ENCODE peak calls at places on chromosomes 3 and 15, in seven cellular contexts. G, C, B, U, W, X and K are unnamed samples. For H3K4me1, the result is how much of the 10 kb centered on the place peaks cover.

GRCh38 chr15:63288778-63289378 is 11.5 kb downstream of the APH1B start:
- DNase-seq in G (no peak), C (no peak), B (peak), U (no peak), W (no peak), X (no peak), K (no peak)

GRCh38 chr15:69193948-69194827 is 33.8 kb downstream of the GLCE start:
- DNase-seq in G (no peak), C (no peak), B (no peak), U (no peak), W (no peak), X (peak), K (no peak)

GRCh38 chr3:125212509-125213372 is at the start of gene SLC12A8:
- DNase-seq in G (no peak), C (peak), B (no peak), U (no peak), W (no peak), X (no peak), K (peak)

GRCh38 chr3:188153949-188154757 is at the start of gene LPP:
- DNase-seq in G (no peak), C (peak), B (peak), U (peak), W (peak), X (peak), K (peak)

GRCh38 chr3:194686414-194686815 is 732 bp downstream of the FAM43A start:
- DNase-seq in G (no peak), C (no peak), B (no peak), U (no peak), W (no peak), X (peak), K (no peak)

GRCh38 chr3:186882881-186883685 is 40.6 kb downstream of the ADIPOQ start:
- DNase-seq in G (no peak), C (no peak), B (peak), U (no peak), W (no peak), X (no peak), K (no peak)

GRCh38 chr3:172709776-172710708 is 825 bp downstream of the NCEH1 start:
- DNase-seq in G (peak), C (peak), B (no peak), U (peak), W (peak), X (peak), K (peak)

GRCh38 chr3:129974451-129975331 is at the start of gene TRH:
- DNase-seq in G (no peak), C (no peak), B (no peak), U (no peak), W (no peak), X (no peak), K (no peak)

GRCh38 chr3:163605915-163606314 is 1472.4 kb downstream of the SI start:
- DNase-seq in G (no peak), C (no peak), B (no peak), U (no peak), W (no peak), X (no peak), K (no peak)

GRCh38 chr15:80440024-80440423 is 35.8 kb downstream of the ARNT2 start:
- DNase-seq in G (no peak), C (no peak), B (no peak), U (no peak), W (no peak), X (no peak), K (no peak)

GRCh38 chr3:143090486-143090885 is 29.1 kb upstream of the CHST2 start:
- DNase-seq in G (no peak), C (peak), B (no peak), U (no peak), W (no peak), X (no peak), K (peak)

GRCh38 chr15:49645937-49646336 is 25.1 kb downstream of the DTWD1 start:
- DNase-seq in G (no peak), C (peak), B (peak), U (peak), W (no peak), X (peak), K (peak)

GRCh38 chr15:39792025-39792893 is 9.6 kb upstream of the FSIP1 start:
- DNase-seq in G (no peak), C (no peak), B (no peak), U (no peak), W (no peak), X (no peak), K (no peak)

GRCh38 chr3:65729553-65729952 is 309.2 kb downstream of the MAGI1 start:
- DNase-seq in G (no peak), C (no peak), B (no peak), U (no peak), W (no peak), X (peak), K (no peak)

GRCh38 chr3:124997303-124998246 is 58.2 kb downstream of the HEG1 start:
- DNase-seq in G (no peak), C (peak), B (no peak), U (no peak), W (no peak), X (no peak), K (no peak)

GRCh38 chr15:36814085-36814484 is 234.7 kb downstream of the CDIN1 start:
- DNase-seq in G (no peak), C (no peak), B (peak), U (no peak), W (no peak), X (peak), K (no peak)

GRCh38 chr15:44479343-44479742 is 51.9 kb downstream of the CTDSPL2 start:
- DNase-seq in G (no peak), C (no peak), B (no peak), U (no peak), W (no peak), X (no peak), K (no peak)

GRCh38 chr3:31290046-31290445 is 242.7 kb upstream of the STT3B start:
- DNase-seq in G (no peak), C (no peak), B (no peak), U (no peak), W (no peak), X (no peak), K (no peak)

GRCh38 chr15:60614862-60615771 is 136.2 kb upstream of the ICE2 start:
- DNase-seq in G (no peak), C (no peak), B (no peak), U (no peak), W (no peak), X (no peak), K (no peak)

GRCh38 chr3:55885721-55886120 is 398.6 kb upstream of the WNT5A start:
- DNase-seq in G (no peak), C (no peak), B (no peak), U (no peak), W (no peak), X (no peak), K (no peak)

GRCh38 chr3:157785071-157785826 is 282.0 kb upstream of the VEPH1 start:
- DNase-seq in G (no peak), C (no peak), B (peak), U (no peak), W (no peak), X (peak), K (no peak)

GRCh38 chr3:115146418-115147328 is at the start of gene ZBTB20:
- DNase-seq in G (peak), C (peak), B (peak), U (peak), W (peak), X (peak), K (peak)

GRCh38 chr15:43878466-43878865 is 51.7 kb downstream of the WDR76 start:
- DNase-seq in G (no peak), C (peak), B (no peak), U (no peak), W (no peak), X (no peak), K (no peak)

GRCh38 chr3:170585008-170585936 is 603 bp downstream of the SLC7A14 start:
- DNase-seq in G (no peak), C (no peak), B (no peak), U (no peak), W (no peak), X (no peak), K (peak)

GRCh38 chr3:101634591-101635196 is 42.2 kb downstream of the ZBTB11 start:
- DNase-seq in G (no peak), C (no peak), B (no peak), U (no peak), W (no peak), X (no peak), K (no peak)

GRCh38 chr3:50345586-50345985 is at the start of gene ZMYND10:
- DNase-seq in G (no peak), C (peak), B (peak), U (no peak), W (peak), X (peak), K (peak)

GRCh38 chr3:89560546-89560945 is 453.1 kb downstream of the EPHA3 start:
- DNase-seq in G (no peak), C (no peak), B (no peak), U (no peak), W (no peak), X (no peak), K (no peak)

GRCh38 chr3:134956395-134956794 is 161.3 kb downstream of the EPHB1 start:
- DNase-seq in G (no peak), C (no peak), B (no peak), U (no peak), W (no peak), X (no peak), K (no peak)

GRCh38 chr3:46469680-46470357 is 5.1 kb upstream of the LTF start:
- DNase-seq in G (no peak), C (no peak), B (no peak), U (no peak), W (no peak), X (no peak), K (no peak)

GRCh38 chr3:123068227-123069020 is 1.6 kb downstream of the PDIA5 start:
- DNase-seq in G (no peak), C (no peak), B (peak), U (no peak), W (no peak), X (no peak), K (no peak)

GRCh38 chr3:127655641-127656040 is 17.1 kb upstream of the ABTB1 start:
- DNase-seq in G (no peak), C (no peak), B (no peak), U (peak), W (no peak), X (peak), K (no peak)

GRCh38 chr3:165653130-165653778 is 184.0 kb downstream of the BCHE start:
- DNase-seq in G (no peak), C (no peak), B (no peak), U (no peak), W (no peak), X (no peak), K (no peak)

GRCh38 chr3:151265866-151266265 is 12.5 kb downstream of the P2RY14 start:
- DNase-seq in G (no peak), C (no peak), B (no peak), U (no peak), W (no peak), X (no peak), K (no peak)

GRCh38 chr3:4491873-4492239 is 1.3 kb upstream of the ITPR1 start:
- DNase-seq in G (no peak), C (no peak), B (no peak), U (no peak), W (no peak), X (no peak), K (no peak)

GRCh38 chr3:194808709-194809108 is 123.0 kb downstream of the FAM43A start:
- DNase-seq in G (no peak), C (no peak), B (peak), U (no peak), W (no peak), X (no peak), K (no peak)

DNA sequence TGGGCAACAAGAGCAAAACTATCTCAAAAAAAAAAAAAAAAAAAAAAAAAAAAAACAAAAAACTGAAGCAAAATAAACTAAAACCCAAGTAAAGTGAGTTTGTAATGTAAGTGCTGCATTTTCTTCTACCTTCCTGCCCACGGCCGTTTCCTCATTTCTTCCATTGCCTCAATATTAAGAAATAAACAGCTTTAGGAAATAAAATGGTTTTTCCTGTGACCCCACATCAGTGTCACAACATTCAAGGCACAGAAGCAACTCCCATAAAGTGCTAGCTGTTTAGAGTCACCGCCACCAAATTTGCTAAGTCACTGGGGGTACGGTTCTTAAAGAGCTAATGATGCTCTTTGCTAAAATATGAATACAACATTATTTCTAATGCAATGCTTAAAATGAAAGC is 3.3 kb downstream of the PKM start:
- DNase-seq in G (no peak), C (no peak), B (no peak), U (peak), W (no peak), X (no peak), K (no peak)
- H3K4me3 ChIP-seq in G (no peak), C (no peak), B (peak), U (peak), W (no peak), X (no peak), K (peak)

GRCh38 chr3:96813820-96814580 is 394 bp upstream of the EPHA6 start:
- DNase-seq in G (no peak), C (peak), B (peak), U (peak), W (no peak), X (no peak), K (peak)
- H3K27ac ChIP-seq in G (no peak), C (peak), B (peak), U (peak), W (no peak), X (no peak), K (no peak)

DNA sequence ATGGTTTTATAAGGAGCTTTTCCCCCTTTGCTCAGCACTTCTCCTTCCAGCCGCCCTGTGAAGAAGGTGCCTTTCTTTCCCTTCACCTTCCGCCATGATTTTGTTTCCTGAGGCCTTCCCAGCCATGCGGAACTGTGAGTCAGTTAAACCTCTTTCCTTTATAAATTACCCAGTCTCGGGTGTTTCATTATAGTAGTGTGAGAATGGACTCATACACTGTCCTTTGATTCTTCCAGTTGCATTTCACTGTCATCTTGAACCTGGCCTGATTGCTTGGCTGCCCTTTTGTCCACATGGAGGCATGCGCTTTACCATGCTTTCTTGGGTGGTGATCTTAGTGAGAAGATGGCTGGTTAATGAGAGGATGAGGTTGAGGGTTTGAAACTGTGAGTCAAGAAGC is 23.2 kb downstream of the USP13 start:
- DNase-seq in G (no peak), C (no peak), B (no peak), U (no peak), W (no peak), X (no peak), K (no peak)
- H3K4me1 ChIP-seq in G (under half), C (under half), B (under half), U (under half), W (under half), X (under half), K (under half)

GRCh38 chr3:33425456-33425855 is 14.7 kb downstream of the UBP1 start:
- DNase-seq in G (no peak), C (no peak), B (no peak), U (no peak), W (no peak), X (no peak), K (no peak)
- H3K4me3 ChIP-seq in G (no peak), C (no peak), B (no peak), U (no peak), W (no peak), X (no peak), K (no peak)

GRCh38 chr3:146308222-146308621 is 57.3 kb upstream of the PLSCR4 start:
- DNase-seq in G (no peak), C (no peak), B (no peak), U (no peak), W (no peak), X (no peak), K (no peak)
- H3K27ac ChIP-seq in G (peak), C (no peak), B (peak), U (peak), W (no peak), X (peak), K (peak)

DNA sequence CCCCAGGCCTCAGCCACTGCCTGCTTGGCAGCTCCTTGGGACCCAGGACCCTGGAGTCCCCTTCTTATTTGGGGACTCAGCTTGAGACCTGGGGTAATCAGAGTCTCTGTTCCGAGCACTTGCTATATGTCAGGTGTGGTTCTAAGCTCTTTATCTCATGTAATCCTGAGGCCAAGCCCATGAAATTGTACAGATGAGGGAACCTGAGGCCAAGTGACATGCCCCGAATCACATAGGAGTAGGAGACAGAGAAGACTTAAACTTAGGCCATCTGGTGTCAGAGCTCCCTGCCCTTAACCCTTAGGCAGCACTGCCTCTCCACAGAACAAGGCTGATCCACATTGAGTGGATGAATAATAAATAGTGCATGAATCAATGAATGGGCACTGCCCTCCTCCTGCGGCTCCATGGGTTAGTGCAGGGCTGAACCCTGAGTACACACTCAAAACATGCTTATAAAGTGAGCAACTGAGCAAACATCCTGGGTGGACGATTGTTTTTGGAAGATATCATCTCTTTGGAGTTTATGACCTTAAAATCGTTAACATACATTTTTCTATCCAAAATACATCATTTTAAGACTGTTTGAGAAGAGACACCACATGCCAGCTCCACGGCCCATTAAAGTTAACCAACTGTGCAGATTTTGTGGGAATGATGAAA is 33.2 kb upstream of the IQSEC1 start:
- DNase-seq in G (no peak), C (no peak), B (peak), U (peak), W (no peak), X (no peak), K (no peak)
- H3K4me1 ChIP-seq in G (under half), C (under half), B (under half), U (under half), W (under half), X (under half), K (under half)

DNA sequence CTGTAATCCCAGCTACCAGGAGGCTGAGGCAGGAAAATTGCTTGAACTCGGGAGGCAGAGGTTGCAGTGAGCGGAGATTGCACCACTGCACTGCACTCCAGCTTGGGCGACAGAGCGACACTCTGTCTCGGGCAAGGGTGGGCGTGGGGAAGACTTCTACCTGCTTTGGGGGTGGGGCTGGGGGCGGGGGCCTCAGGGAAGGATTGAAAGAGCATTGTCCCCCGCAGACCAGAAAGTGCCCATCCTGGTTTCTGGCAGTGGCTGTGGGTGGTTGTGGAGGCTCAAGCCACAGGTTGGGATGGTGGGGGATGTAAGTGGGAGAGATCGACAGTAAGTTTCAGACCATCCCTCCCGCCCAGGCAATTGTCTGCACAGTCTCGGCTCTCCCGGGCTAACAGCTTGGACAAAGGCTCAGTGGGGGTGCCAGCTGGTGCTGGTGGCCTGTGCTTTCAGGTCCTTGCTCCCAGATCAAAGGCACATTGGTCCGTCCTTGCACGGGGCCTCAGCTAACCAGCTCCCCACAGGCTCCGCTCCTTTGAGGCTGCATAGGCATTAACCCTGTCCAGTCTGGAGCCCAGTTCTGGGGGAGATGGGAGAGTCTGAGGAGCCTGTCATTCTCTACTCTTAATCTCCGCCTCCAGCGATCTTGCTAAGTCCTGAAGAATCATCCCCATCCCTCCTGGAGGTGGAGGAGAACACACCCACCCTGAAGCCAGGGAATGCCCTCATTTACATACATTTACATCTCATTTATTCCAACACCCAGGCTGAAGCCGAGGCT is 8.6 kb downstream of the SCN5A start:
- DNase-seq in G (no peak), C (no peak), B (no peak), U (peak), W (no peak), X (no peak), K (no peak)
- H3K4me3 ChIP-seq in G (no peak), C (no peak), B (no peak), U (no peak), W (no peak), X (no peak), K (no peak)

DNA sequence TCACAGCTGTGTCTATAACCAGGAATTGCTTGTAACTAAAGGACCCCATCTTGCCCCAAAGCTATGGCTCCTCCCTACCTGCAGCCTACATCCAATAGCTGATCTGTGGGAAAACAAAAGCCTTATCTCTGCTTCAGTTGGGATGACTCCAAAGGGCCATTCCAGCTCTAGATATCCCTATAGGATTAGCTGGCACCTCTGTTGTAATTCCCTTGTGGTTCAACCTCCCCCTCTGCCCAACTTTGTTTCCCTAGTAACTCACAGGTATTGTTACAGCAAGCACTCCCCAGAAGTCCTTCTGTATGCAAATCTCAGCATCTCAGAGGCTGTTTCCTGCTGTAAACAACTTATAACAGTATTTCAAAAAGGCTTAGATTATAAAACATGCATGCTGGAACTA is 478.6 kb downstream of the AGBL1 start:
- DNase-seq in G (no peak), C (no peak), B (no peak), U (no peak), W (no peak), X (no peak), K (no peak)
- H3K27ac ChIP-seq in G (no peak), C (no peak), B (no peak), U (no peak), W (no peak), X (no peak), K (no peak)

GRCh38 chr15:34721802-34722795 is 32.7 kb downstream of the GJD2 start:
- DNase-seq in G (peak), C (peak), B (peak), U (peak), W (no peak), X (peak), K (peak)
- H3K4me1 ChIP-seq in G (under half), C (under half), B (under half), U (under half), W (under half), X (under half), K (under half)